ENCODE peak calls at places on chromosomes 11 and 22, in four cellular contexts. X, E, U and L are unnamed samples.

GRCh38 chr22:29570456-29570855 is 10.5 kb downstream of the NIPSNAP1 start:
- DNase-seq in X (no peak), U (no peak), E (no peak), L (no peak)

GRCh38 chr11:59427068-59427382 is 812 bp upstream of the OR5A2 start:
- DNase-seq in X (no peak), U (no peak), E (no peak), L (no peak)

GRCh38 chr11:93630037-93630436 is 31.4 kb upstream of the CEP295 start:
- DNase-seq in E (no peak), X (no peak), U (no peak), L (no peak)

GRCh38 chr11:650482-650881 is 13.4 kb downstream of the DRD4 start:
- DNase-seq in E (no peak), U (no peak), X (no peak), L (no peak)

GRCh38 chr22:40524392-40525249 is 111.9 kb downstream of the MRTFA start:
- DNase-seq in E (peak), U (no peak), X (peak), L (no peak)

GRCh38 chr11:19076744-19077589 is 16.4 kb upstream of the MRGPRX2 start:
- DNase-seq in E (peak), U (no peak), X (peak), L (peak)

GRCh38 chr11:27416568-27417176 is 53.7 kb upstream of the CCDC34 start:
- DNase-seq in X (no peak), U (no peak), E (no peak), L (no peak)

GRCh38 chr22:20000246-20001081 is 16.2 kb downstream of the ARVCF start:
- DNase-seq in U (peak), X (peak), E (peak), L (peak)

GRCh38 chr22:38148252-38148651 is 33.4 kb downstream of the PLA2G6 start:
- DNase-seq in E (peak), U (peak), X (no peak), L (no peak)

GRCh38 chr11:135075740-135076139 is 663.7 kb upstream of the B3GAT1 start:
- DNase-seq in U (peak), X (peak), E (peak), L (no peak)

GRCh38 chr11:107427569-107428180 is 29.9 kb downstream of the CWF19L2 start:
- DNase-seq in E (no peak), X (peak), U (no peak), L (no peak)

GRCh38 chr22:37139762-37140161 is 10.0 kb downstream of the IL2RB start:
- DNase-seq in U (no peak), E (no peak), X (no peak), L (no peak)

GRCh38 chr11:78336877-78337553 is 80.6 kb downstream of the GAB2 start:
- DNase-seq in X (peak), U (no peak), E (no peak), L (no peak)

GRCh38 chr22:29830585-29830984 is 7.5 kb downstream of the ASCC2 start:
- DNase-seq in X (no peak), U (no peak), E (no peak), L (no peak)

GRCh38 chr22:18000441-18001039 is 23.8 kb downstream of the MICAL3 start:
- DNase-seq in E (peak), U (peak), X (peak), L (no peak)

GRCh38 chr11:60835472-60835871 is 6.4 kb upstream of the CCDC86 start:
- DNase-seq in E (no peak), U (no peak), X (peak), L (no peak)

GRCh38 chr11:77525455-77526091 is 51.7 kb upstream of the PAK1 start:
- DNase-seq in U (no peak), X (no peak), E (no peak), L (no peak)

GRCh38 chr11:1830119-1830499 is 4.7 kb upstream of the SYT8 start:
- DNase-seq in E (no peak), U (no peak), X (no peak), L (no peak)

GRCh38 chr22:26380072-26380471 is 49.0 kb upstream of the ASPHD2 start:
- DNase-seq in E (no peak), X (no peak), U (no peak), L (no peak)

GRCh38 chr11:27770576-27770975 is 70.3 kb upstream of the BDNF start:
- DNase-seq in X (no peak), E (no peak), U (no peak), L (no peak)

GRCh38 chr11:128607819-128608218 is 20.5 kb upstream of the ETS1 start:
- DNase-seq in E (no peak), U (no peak), X (no peak), L (no peak)

GRCh38 chr22:48492371-48493320 is 1335.0 kb downstream of the BRD1 start:
- DNase-seq in E (peak), X (peak), U (peak), L (peak)

GRCh38 chr11:47466201-47466600 is 17.3 kb upstream of the RAPSN start:
- DNase-seq in U (no peak), E (no peak), X (peak), L (no peak)

GRCh38 chr11:21640491-21640890 is 552.4 kb upstream of the ANO5 start:
- DNase-seq in X (no peak), U (no peak), E (no peak), L (no peak)

GRCh38 chr11:14414470-14415461 is 55.8 kb upstream of the RRAS2 start:
- DNase-seq in U (no peak), X (no peak), E (peak), L (no peak)

GRCh38 chr11:121393855-121394254 is 58.3 kb upstream of the SORL1 start:
- DNase-seq in E (no peak), U (no peak), X (no peak), L (no peak)

GRCh38 chr11:121389651-121390050 is 62.5 kb upstream of the SORL1 start:
- DNase-seq in E (peak), U (no peak), X (no peak), L (peak)

GRCh38 chr11:121394785-121395184 is 57.3 kb upstream of the SORL1 start:
- DNase-seq in U (no peak), E (no peak), X (no peak), L (no peak)

GRCh38 chr11:121391914-121392313 is 60.2 kb upstream of the SORL1 start:
- DNase-seq in U (no peak), X (no peak), E (no peak), L (no peak)
- H3K27ac ChIP-seq in U (no peak), X (no peak), E (no peak), L (no peak)

GRCh38 chr11:65586676-65587075 is 8.9 kb downstream of the KCNK7 start:
- DNase-seq in U (no peak), X (no peak), E (peak), L (no peak)

GRCh38 chr11:65588199-65589054 is 7.2 kb downstream of the KCNK7 start:
- DNase-seq in E (peak), X (peak), U (peak), L (no peak)

GRCh38 chr11:65590240-65590738 is 5.3 kb downstream of the KCNK7 start:
- DNase-seq in E (no peak), X (no peak), U (no peak), L (no peak)

GRCh38 chr11:65591939-65592814 is 3.4 kb downstream of the KCNK7 start:
- DNase-seq in E (peak), U (peak), X (peak), L (no peak)

DNA sequence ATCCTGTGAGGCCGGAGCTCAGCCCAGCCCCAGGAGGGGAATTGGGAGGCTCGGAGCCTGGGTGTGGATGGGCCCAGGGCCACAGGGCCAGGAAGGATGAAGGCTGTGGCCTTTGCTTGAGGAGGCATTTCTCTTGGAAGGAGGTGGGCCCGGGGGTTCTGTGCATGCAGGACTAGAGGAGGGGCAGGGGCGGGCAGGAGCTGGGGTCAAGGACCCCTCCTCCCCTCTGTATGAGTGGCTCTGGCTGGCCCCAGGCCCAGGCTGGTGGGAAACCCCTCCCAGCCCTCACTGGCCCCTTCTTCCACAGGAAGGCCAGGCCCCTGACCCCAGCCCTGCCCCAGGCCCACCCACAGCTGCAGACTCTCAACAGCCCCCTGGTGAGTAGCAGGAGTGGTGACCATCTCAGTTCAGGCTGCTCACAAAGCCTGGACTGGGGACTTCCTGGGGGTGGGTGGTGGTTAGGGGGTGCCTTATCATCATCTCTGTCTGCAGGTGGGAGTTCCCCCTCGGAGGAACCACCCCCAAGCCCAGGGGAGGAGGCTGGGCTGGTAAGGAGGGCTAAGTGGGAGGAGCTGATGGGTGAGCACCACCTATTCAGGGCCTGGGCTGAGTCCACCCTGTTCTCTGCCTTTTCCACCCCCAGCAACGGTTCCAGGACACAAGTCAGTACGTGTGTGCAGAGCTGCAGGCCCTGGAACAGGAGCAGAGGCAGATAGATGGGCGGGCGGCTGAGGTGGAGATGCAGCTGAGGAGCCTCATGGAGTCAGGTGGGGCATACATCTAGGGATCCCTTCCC is 6.0 kb downstream of the KCNK7 start:
- DNase-seq in U (no peak), X (no peak), E (no peak), L (no peak)
- H3K27ac ChIP-seq in U (peak), X (no peak), E (no peak), L (peak)

GRCh38 chr11:66267039-66267378 is 1.4 kb upstream of the RAB1B start:
- DNase-seq in E (no peak), U (no peak), X (no peak), L (no peak)
- H3K27ac ChIP-seq in E (peak), U (peak), X (no peak), L (peak)

GRCh38 chr22:28004021-28004420 is 85.0 kb upstream of the PITPNB start:
- DNase-seq in U (no peak), X (no peak), E (peak), L (no peak)

GRCh38 chr22:28006271-28006670 is 87.2 kb upstream of the PITPNB start:
- DNase-seq in E (no peak), U (no peak), X (no peak), L (no peak)

GRCh38 chr22:28008056-28008455 is 89.0 kb upstream of the PITPNB start:
- DNase-seq in X (no peak), E (no peak), U (no peak), L (no peak)

GRCh38 chr22:28002863-28003565 is 84.0 kb upstream of the PITPNB start:
- DNase-seq in U (no peak), E (no peak), X (no peak), L (no peak)

DNA sequence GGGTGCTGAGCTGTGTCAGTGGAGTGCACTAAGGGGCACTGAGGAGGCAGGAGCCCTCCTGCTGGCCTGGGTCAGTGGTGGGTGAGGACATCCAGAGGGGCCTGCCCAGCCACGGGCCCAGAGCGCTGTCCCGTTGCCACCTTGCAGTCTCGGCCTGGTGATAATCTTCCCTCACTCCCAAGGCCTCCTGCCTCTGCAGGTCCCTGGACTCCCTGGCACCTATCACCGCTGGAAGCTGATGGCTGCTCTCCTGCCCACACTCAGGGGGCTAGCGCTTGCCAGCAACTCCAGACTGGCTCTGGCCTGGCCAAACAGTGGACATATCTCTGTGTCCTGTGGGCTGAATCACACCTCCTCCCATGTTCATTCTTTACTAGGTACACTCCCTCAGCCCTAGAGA is 86.5 kb upstream of the PITPNB start:
- DNase-seq in E (no peak), X (no peak), U (no peak), L (no peak)
- H3K27ac ChIP-seq in E (no peak), X (no peak), U (no peak), L (no peak)

GRCh38 chr11:66035653-66036333 is 9.5 kb upstream of the CATSPER1 start:
- DNase-seq in E (no peak), X (no peak), U (no peak), L (no peak)

GRCh38 chr11:66036334-66036710 is 10.0 kb upstream of the CATSPER1 start:
- DNase-seq in U (no peak), X (no peak), E (no peak), L (no peak)

GRCh38 chr11:66037327-66037726 is 11.0 kb upstream of the CATSPER1 start:
- DNase-seq in E (no peak), X (no peak), U (no peak), L (no peak)

GRCh38 chr11:66032962-66033735 is 6.9 kb upstream of the CATSPER1 start:
- DNase-seq in X (no peak), E (no peak), U (no peak), L (no peak)
- H3K27ac ChIP-seq in X (no peak), E (no peak), U (no peak), L (no peak)

DNA sequence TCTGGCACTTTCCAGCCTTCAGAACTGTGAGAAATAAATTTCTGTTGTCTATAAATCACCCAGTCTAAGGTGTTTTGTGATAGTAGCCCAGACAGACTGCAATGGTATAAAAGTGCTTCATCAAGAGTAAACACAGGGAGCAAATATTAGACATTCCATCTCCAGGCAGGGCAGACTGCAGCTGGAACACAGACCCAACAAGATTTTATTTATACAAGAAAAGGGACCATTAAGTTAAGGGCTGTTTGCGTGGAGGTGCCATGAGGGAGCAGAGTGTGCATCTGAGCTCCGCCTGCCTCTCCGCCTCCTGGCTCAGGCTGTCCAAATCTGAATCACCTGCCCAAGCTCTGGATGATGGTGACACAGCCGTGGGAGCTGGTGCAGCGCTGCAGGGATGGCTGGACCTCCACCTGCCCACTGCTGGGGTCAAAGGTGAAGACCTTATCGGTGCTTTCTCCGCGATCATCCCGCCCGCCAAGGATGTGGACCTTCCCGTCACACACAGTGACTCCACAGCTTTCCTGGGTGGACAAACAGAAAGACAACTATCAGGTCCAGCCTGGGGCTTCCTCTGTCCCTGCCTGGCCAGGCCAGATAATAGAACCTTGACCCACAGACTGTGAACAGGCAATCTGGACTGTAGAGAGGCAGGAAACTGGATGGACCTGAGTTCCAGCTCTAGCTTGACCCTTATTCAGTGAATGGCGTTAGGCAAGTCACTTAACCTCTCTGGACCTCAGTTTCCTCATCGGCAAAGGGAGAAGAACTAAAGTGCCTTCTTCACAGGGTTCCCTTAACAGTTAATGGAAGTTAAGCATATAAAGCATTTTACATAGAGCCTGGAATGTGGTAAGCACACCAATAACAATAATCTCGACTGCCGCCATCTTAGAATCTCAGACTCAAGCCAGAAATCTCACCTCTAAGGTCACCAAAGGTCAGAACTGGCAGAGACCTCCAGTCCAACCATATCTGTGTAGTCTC is 10.5 kb downstream of the KLHL35 start:
- DNase-seq in E (no peak), X (no peak), U (no peak), L (no peak)
- H3K27ac ChIP-seq in E (no peak), X (no peak), U (no peak), L (peak)

GRCh38 chr11:35122308-35122707 is 16.7 kb upstream of the CD44 start:
- DNase-seq in X (no peak), U (no peak), E (no peak), L (no peak)

GRCh38 chr11:35126879-35127576 is 11.9 kb upstream of the CD44 start:
- DNase-seq in X (no peak), E (no peak), U (no peak), L (no peak)

GRCh38 chr11:35121326-35121865 is 17.6 kb upstream of the CD44 start:
- DNase-seq in E (no peak), U (no peak), X (no peak), L (no peak)

GRCh38 chr11:35127619-35128018 is 11.4 kb upstream of the CD44 start:
- DNase-seq in U (no peak), X (no peak), E (no peak), L (no peak)

DNA sequence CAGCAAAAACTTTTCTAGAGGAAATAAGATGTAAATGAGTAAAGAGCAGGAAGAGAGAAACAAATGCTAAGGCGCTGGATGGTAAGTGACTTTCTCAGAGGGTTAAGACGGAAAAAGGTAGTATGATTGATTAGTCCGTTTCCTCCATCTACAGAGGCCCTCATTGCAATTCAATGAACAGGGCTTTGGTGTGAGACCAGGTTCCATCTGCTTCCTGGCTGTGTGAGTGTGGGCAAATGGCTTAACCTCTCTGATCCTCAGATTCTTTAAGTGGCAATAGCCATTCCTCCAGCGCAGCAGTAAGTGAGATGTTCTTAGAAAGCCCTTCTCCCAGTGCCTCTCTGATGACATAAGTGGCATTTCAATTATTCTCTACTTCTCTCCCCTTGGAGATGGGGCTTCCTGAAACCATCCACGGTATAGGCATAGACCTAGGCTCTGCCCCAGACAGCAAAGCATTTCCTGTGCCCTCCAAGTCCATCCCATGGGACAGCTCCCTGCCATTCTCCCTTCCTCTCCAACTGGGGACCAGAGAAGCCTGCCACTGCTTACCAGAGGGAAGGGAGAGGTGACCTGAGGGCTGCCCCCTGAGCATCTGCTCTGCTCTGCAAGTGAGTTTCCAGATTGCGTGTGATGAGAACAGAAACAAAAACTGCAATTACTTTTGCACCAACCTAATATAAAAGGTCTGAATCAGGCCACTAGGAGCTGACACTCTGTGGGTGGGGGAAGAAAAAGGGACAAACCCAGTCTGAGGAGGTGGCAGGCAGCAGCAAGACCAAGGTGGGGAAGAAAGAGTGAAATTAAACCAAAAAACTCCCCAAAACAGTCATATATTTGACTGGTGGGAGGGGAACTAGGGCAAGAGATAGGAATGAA is 12.7 kb upstream of the CD44 start:
- DNase-seq in E (no peak), U (no peak), X (no peak), L (no peak)
- H3K27ac ChIP-seq in E (no peak), U (no peak), X (no peak), L (no peak)